ENCODE peak calls at places on chromosomes 12 and 14, in seven cellular contexts. U is stimulated activated CD8-positive, alpha-beta memory T cell treated with anti-CD3 and anti-CD28 coated beads, Interleukin-4, amount 100 ng/mL, for 1 hour; T is non-pigmented ciliary epithelial cell; J is NCI-H1436; N is heart left ventricle; Q is omental fat pad; X is progenitor cell of endocrine pancreas. O is an unnamed sample.
A peak's percentile ranks its signal among the peaks of the same experiment; 100 is the strongest.

GRCh38 chr12:23662966-23663365 is 286.5 kb downstream of the SOX5 start:
- DNase-seq in Q (no peak), N (no peak), X (no peak), T (no peak), J (no peak), U (no peak), O (no peak)

GRCh38 chr14:105087963-105088811 is 23.0 kb upstream of the GPR132 start:
- DNase-seq in X (no peak), U (no peak), J (peak; percentile 22), T (no peak), Q (no peak), N (peak; percentile 80), O (peak; percentile 49)

GRCh38 chr12:3317481-3317815 is 173.6 kb upstream of the PRMT8 start:
- DNase-seq in J (no peak), T (no peak), X (no peak), Q (no peak), U (no peak), N (no peak), O (no peak)

GRCh38 chr12:62930546-62931425 is 4.2 kb downstream of the PPM1H start:
- DNase-seq in N (no peak), U (no peak), J (no peak), X (no peak), Q (no peak), T (no peak), O (no peak)

GRCh38 chr14:105060751-105061427 is 4.3 kb downstream of the GPR132 start:
- DNase-seq in X (no peak), Q (no peak), T (no peak), U (no peak), N (no peak), J (no peak), O (no peak)

GRCh38 chr14:34649344-34649743 is 19.4 kb upstream of the SNX6 start:
- DNase-seq in J (no peak), Q (no peak), X (no peak), N (no peak), T (peak; percentile 65), U (no peak), O (no peak)

GRCh38 chr12:120822832-120823503 is 81.2 kb downstream of the SPPL3 start:
- DNase-seq in N (no peak), Q (no peak), T (no peak), J (no peak), X (no peak), U (no peak), O (no peak)

GRCh38 chr12:79454338-79454777 is 236.4 kb downstream of the PAWR start:
- DNase-seq in T (peak; percentile 51), X (no peak), Q (no peak), N (no peak), J (no peak), U (no peak), O (no peak)

GRCh38 chr14:76322594-76323220 is 53.2 kb upstream of the ESRRB start:
- DNase-seq in J (no peak), T (no peak), U (no peak), X (no peak), Q (no peak), N (no peak), O (no peak)

GRCh38 chr14:99757331-99758070 is 35.7 kb upstream of the EML1 start:
- DNase-seq in X (no peak), U (no peak), T (peak; percentile 93), Q (no peak), N (no peak), J (no peak), O (no peak)

GRCh38 chr14:24816929-24817637 is 183.1 kb upstream of the GZMB start:
- DNase-seq in Q (no peak), N (no peak), X (no peak), J (no peak), T (no peak), U (no peak), O (no peak)

GRCh38 chr12:29518407-29518806 is 20.9 kb upstream of the OVCH1 start:
- DNase-seq in U (no peak), J (no peak), T (no peak), X (no peak), Q (no peak), N (no peak), O (no peak)

GRCh38 chr12:65891987-65892481 is 67.8 kb downstream of the HMGA2 start:
- DNase-seq in J (no peak), Q (peak; percentile 38), N (peak; percentile 72), X (no peak), U (no peak), T (peak; percentile 95), O (peak; percentile 56)

GRCh38 chr14:96027356-96028335 is 11.5 kb upstream of the C14orf132 start:
- DNase-seq in Q (no peak), T (no peak), X (no peak), J (no peak), U (no peak), N (no peak), O (no peak)

GRCh38 chr12:54891717-54892478 is 37.6 kb downstream of the MUCL1 start:
- DNase-seq in U (no peak), X (no peak), J (peak; percentile 38), T (no peak), N (no peak), Q (no peak), O (peak; percentile 24)

GRCh38 chr12:26113194-26113654 is 11.6 kb downstream of the BHLHE41 start:
- DNase-seq in X (no peak), T (no peak), N (no peak), U (no peak), J (no peak), Q (no peak), O (no peak)

GRCh38 chr12:117499759-117500485 is 138.5 kb upstream of the NOS1 start:
- DNase-seq in T (no peak), X (no peak), U (no peak), N (no peak), J (no peak), Q (no peak), O (no peak)

GRCh38 chr14:68961781-68962584 is 17.1 kb downstream of the ACTN1 start:
- DNase-seq in U (no peak), X (no peak), N (no peak), Q (no peak), J (peak; percentile 16), T (no peak), O (no peak)

GRCh38 chr12:106248849-106249371 is 1.1 kb upstream of the CKAP4 start:
- DNase-seq in Q (no peak), T (no peak), N (no peak), U (no peak), X (no peak), J (no peak), O (no peak)

GRCh38 chr14:90396342-90397339 is at the start of gene CALM1:
- DNase-seq in U (peak; percentile 95), J (peak; percentile 89), T (peak; percentile 68), X (peak; percentile 95), N (peak; percentile 98), Q (peak; percentile 68), O (peak; percentile 86)

GRCh38 chr12:32877670-32878459 is 18.7 kb downstream of the PKP2 start:
- DNase-seq in X (no peak), Q (no peak), T (no peak), U (no peak), J (no peak), N (peak; percentile 87), O (no peak)

GRCh38 chr12:124392271-124392990 is 97.5 kb downstream of the RFLNA start:
- DNase-seq in T (no peak), X (no peak), N (no peak), U (no peak), Q (no peak), J (no peak), O (no peak)

GRCh38 chr14:94541234-94541975 is 19.8 kb upstream of the SERPINA4 start:
- DNase-seq in N (no peak), T (no peak), X (no peak), Q (no peak), J (no peak), U (no peak), O (no peak)

GRCh38 chr14:85416771-85417170 is 113.2 kb upstream of the FLRT2 start:
- DNase-seq in N (no peak), J (no peak), Q (no peak), U (no peak), T (peak; percentile 74), X (no peak), O (no peak)

O was measured in breast epithelium.